ENCODE peak calls at places on chromosomes 12 and 14, in six cellular contexts. N is activated effector memory CD4-positive, alpha-beta T cell treated with Interleukin-2 at 50 U/mL for 16 hours; U is mucosa of gallbladder; K is mesendoderm; E is AG08396; Q is stomach. I is an unnamed sample.

GRCh38 chr12:56160160-56160763 is 2.1 kb downstream of the MYL6 start:
- DNase-seq in N (peak), K (peak), Q (no peak), E (no peak), U (peak), I (peak)

GRCh38 chr12:58443273-58443980 is 476.9 kb downstream of the LRIG3 start:
- DNase-seq in E (no peak), K (peak), N (no peak), U (no peak), Q (no peak), I (no peak)

GRCh38 chr12:131454418-131455217 is 256.3 kb upstream of the SFSWAP start:
- DNase-seq in N (no peak), E (no peak), Q (peak), U (no peak), K (peak), I (no peak)

GRCh38 chr14:70942342-70942706 is 35.1 kb downstream of the PCNX1 start:
- DNase-seq in N (no peak), Q (no peak), K (no peak), E (no peak), U (no peak), I (no peak)

GRCh38 chr12:57080855-57081254 is 2.3 kb upstream of the NEMP1 start:
- DNase-seq in K (no peak), E (no peak), N (no peak), Q (no peak), U (no peak), I (no peak)

GRCh38 chr12:46751173-46751572 is 74.6 kb downstream of the SLC38A4 start:
- DNase-seq in N (no peak), Q (no peak), E (no peak), K (peak), U (no peak), I (no peak)

GRCh38 chr12:51323317-51323960 is 535 bp downstream of the BIN2 start:
- DNase-seq in Q (no peak), E (no peak), K (no peak), U (no peak), N (peak), I (peak)

GRCh38 chr12:85626031-85626781 is 210.0 kb downstream of the RASSF9 start:
- DNase-seq in N (no peak), U (no peak), E (peak), Q (no peak), K (no peak), I (no peak)

GRCh38 chr14:42541535-42542001 is 934.9 kb downstream of the LRFN5 start:
- DNase-seq in N (no peak), U (no peak), E (no peak), Q (no peak), K (no peak), I (no peak)

GRCh38 chr12:113171543-113171942 is 13.7 kb downstream of the DDX54 start:
- DNase-seq in N (no peak), U (no peak), Q (no peak), E (no peak), K (no peak), I (no peak)

GRCh38 chr12:125070661-125071390 is 5.6 kb downstream of the AACS start:
- DNase-seq in K (no peak), Q (no peak), U (no peak), E (no peak), N (no peak), I (no peak)

GRCh38 chr12:115227137-115227615 is 543.2 kb upstream of the TBX3 start:
- DNase-seq in U (no peak), E (peak), Q (no peak), K (peak), N (no peak), I (no peak)

GRCh38 chr12:2439332-2440100 is 355.3 kb upstream of the FKBP4 start:
- DNase-seq in Q (no peak), K (no peak), U (no peak), N (no peak), E (no peak), I (no peak)

GRCh38 chr14:51597511-51597920 is 54.2 kb upstream of the FRMD6 start:
- DNase-seq in Q (no peak), N (no peak), U (no peak), K (no peak), E (peak), I (no peak)

GRCh38 chr14:91369628-91370445 is 47.8 kb downstream of the CCDC88C start:
- DNase-seq in N (no peak), E (no peak), K (no peak), Q (no peak), U (no peak), I (no peak)

GRCh38 chr14:100761481-100761880 is 34.8 kb downstream of the DLK1 start:
- DNase-seq in N (no peak), E (no peak), K (no peak), U (no peak), Q (no peak), I (no peak)

GRCh38 chr14:52061380-52061779 is 7.5 kb downstream of the NID2 start:
- DNase-seq in N (no peak), K (no peak), U (no peak), Q (no peak), E (no peak), I (no peak)

GRCh38 chr14:20799955-20800544 is 2.6 kb downstream of the RNASE1 start:
- DNase-seq in U (peak), N (no peak), E (no peak), Q (peak), K (peak), I (no peak)

GRCh38 chr12:103807561-103808238 is 33.3 kb downstream of the NT5DC3 start:
- DNase-seq in U (no peak), K (no peak), N (no peak), E (no peak), Q (no peak), I (no peak)

GRCh38 chr14:73888460-73888725 is 1.7 kb downstream of the ZNF410 start:
- DNase-seq in K (no peak), Q (no peak), E (no peak), U (no peak), N (no peak), I (no peak)

GRCh38 chr12:56634242-56634836 is 4.2 kb upstream of the BAZ2A start:
- DNase-seq in N (no peak), E (no peak), Q (peak), K (peak), U (peak), I (peak)